ENCODE peak calls at places on chromosomes 2 and 18, in six cellular contexts. One of them, this sample, is unnamed.

GRCh38 chr2:110101280-110101844 is 14.3 kb downstream of the MALL start:
- DNase-seq in neural progenitor cell: no peak
- DNase-seq in PC-9: peak; percentile 98
- DNase-seq in fibroblast of lung: peak; percentile 100
- DNase-seq in DND-41: peak; percentile 27
- DNase-seq in K562: no peak
- DNase-seq in this sample: peak; percentile 100

GRCh38 chr18:31399336-31400032 is 22.9 kb downstream of the DSG4 start:
- DNase-seq in neural progenitor cell: no peak
- DNase-seq in PC-9: no peak
- DNase-seq in fibroblast of lung: no peak
- DNase-seq in DND-41: no peak
- DNase-seq in K562: no peak
- DNase-seq in this sample: peak; percentile 77

GRCh38 chr2:16948073-16948472 is 282.4 kb upstream of the CYRIA start:
- DNase-seq in neural progenitor cell: peak; percentile 79
- DNase-seq in PC-9: no peak
- DNase-seq in fibroblast of lung: no peak
- DNase-seq in DND-41: no peak
- DNase-seq in K562: no peak
- DNase-seq in this sample: no peak

GRCh38 chr2:98036349-98037000 is 40.7 kb upstream of the TMEM131 start:
- DNase-seq in neural progenitor cell: no peak
- DNase-seq in PC-9: no peak
- DNase-seq in fibroblast of lung: no peak
- DNase-seq in DND-41: no peak
- DNase-seq in K562: no peak
- DNase-seq in this sample: no peak

GRCh38 chr2:215756351-215756731 is 257.0 kb downstream of the MREG start:
- DNase-seq in neural progenitor cell: no peak
- DNase-seq in PC-9: no peak
- DNase-seq in fibroblast of lung: no peak
- DNase-seq in DND-41: no peak
- DNase-seq in K562: no peak
- DNase-seq in this sample: no peak

GRCh38 chr18:9454061-9454703 is 21.1 kb upstream of the RALBP1 start:
- DNase-seq in neural progenitor cell: no peak
- DNase-seq in PC-9: no peak
- DNase-seq in fibroblast of lung: no peak
- DNase-seq in DND-41: no peak
- DNase-seq in K562: no peak
- DNase-seq in this sample: peak; percentile 86

GRCh38 chr2:232951181-232951580 is 61.9 kb downstream of the NGEF start:
- DNase-seq in neural progenitor cell: no peak
- DNase-seq in PC-9: no peak
- DNase-seq in fibroblast of lung: no peak
- DNase-seq in DND-41: no peak
- DNase-seq in K562: no peak
- DNase-seq in this sample: no peak

GRCh38 chr18:51301376-51301775 is 103.9 kb upstream of the MEX3C start:
- DNase-seq in neural progenitor cell: no peak
- DNase-seq in PC-9: no peak
- DNase-seq in fibroblast of lung: no peak
- DNase-seq in DND-41: no peak
- DNase-seq in K562: no peak
- DNase-seq in this sample: no peak

GRCh38 chr2:120630031-120630701 is 105.5 kb upstream of the GLI2 start:
- DNase-seq in neural progenitor cell: no peak
- DNase-seq in PC-9: no peak
- DNase-seq in fibroblast of lung: no peak
- DNase-seq in DND-41: no peak
- DNase-seq in K562: no peak
- DNase-seq in this sample: no peak

GRCh38 chr2:178796079-178796677 is 11.0 kb downstream of the TTN start:
- DNase-seq in neural progenitor cell: no peak
- DNase-seq in PC-9: no peak
- DNase-seq in fibroblast of lung: peak; percentile 81
- DNase-seq in DND-41: no peak
- DNase-seq in K562: no peak
- DNase-seq in this sample: peak; percentile 35

GRCh38 chr2:113136828-113137775 is 9.7 kb downstream of the IL1RN start:
- DNase-seq in neural progenitor cell: peak; percentile 63
- DNase-seq in PC-9: no peak
- DNase-seq in fibroblast of lung: peak; percentile 65
- DNase-seq in DND-41: peak; percentile 33
- DNase-seq in K562: peak; percentile 60
- DNase-seq in this sample: no peak

GRCh38 chr2:53827398-53828175 is 32.2 kb downstream of the GPR75 start:
- DNase-seq in neural progenitor cell: peak; percentile 47
- DNase-seq in PC-9: no peak
- DNase-seq in fibroblast of lung: no peak
- DNase-seq in DND-41: no peak
- DNase-seq in K562: no peak
- DNase-seq in this sample: peak; percentile 53

GRCh38 chr2:238495422-238495821 is 68.7 kb downstream of the ASB1 start:
- DNase-seq in neural progenitor cell: no peak
- DNase-seq in PC-9: no peak
- DNase-seq in fibroblast of lung: no peak
- DNase-seq in DND-41: no peak
- DNase-seq in K562: no peak
- DNase-seq in this sample: no peak

GRCh38 chr2:7967707-7968106 is 714.1 kb upstream of the ID2 start:
- DNase-seq in neural progenitor cell: no peak
- DNase-seq in PC-9: no peak
- DNase-seq in fibroblast of lung: no peak
- DNase-seq in DND-41: no peak
- DNase-seq in K562: no peak
- DNase-seq in this sample: no peak

GRCh38 chr2:67318966-67319590 is 78.1 kb upstream of the ETAA1 start:
- DNase-seq in neural progenitor cell: no peak
- DNase-seq in PC-9: no peak
- DNase-seq in fibroblast of lung: no peak
- DNase-seq in DND-41: no peak
- DNase-seq in K562: no peak
- DNase-seq in this sample: peak; percentile 59

GRCh38 chr2:96075199-96075771 is 40.6 kb upstream of the GPAT2 start:
- DNase-seq in neural progenitor cell: no peak
- DNase-seq in PC-9: no peak
- DNase-seq in fibroblast of lung: peak; percentile 26
- DNase-seq in DND-41: no peak
- DNase-seq in K562: no peak
- DNase-seq in this sample: no peak

GRCh38 chr2:241321911-241322310 is 6.2 kb downstream of the SEPTIN2 start:
- DNase-seq in neural progenitor cell: no peak
- DNase-seq in PC-9: no peak
- DNase-seq in fibroblast of lung: no peak
- DNase-seq in DND-41: no peak
- DNase-seq in K562: no peak
- DNase-seq in this sample: no peak

GRCh38 chr2:241325257-241325656 is 9.5 kb downstream of the SEPTIN2 start:
- DNase-seq in neural progenitor cell: no peak
- DNase-seq in PC-9: no peak
- DNase-seq in fibroblast of lung: no peak
- DNase-seq in DND-41: no peak
- DNase-seq in K562: no peak
- DNase-seq in this sample: no peak

GRCh38 chr2:241324775-241325174 is 9.1 kb downstream of the SEPTIN2 start:
- DNase-seq in neural progenitor cell: no peak
- DNase-seq in PC-9: no peak
- DNase-seq in fibroblast of lung: no peak
- DNase-seq in DND-41: no peak
- DNase-seq in K562: no peak
- DNase-seq in this sample: no peak

GRCh38 chr2:241321033-241321432 is 5.3 kb downstream of the SEPTIN2 start:
- DNase-seq in neural progenitor cell: no peak
- DNase-seq in PC-9: no peak
- DNase-seq in fibroblast of lung: no peak
- DNase-seq in DND-41: no peak
- DNase-seq in K562: no peak
- DNase-seq in this sample: no peak

GRCh38 chr2:241323777-241324176 is 8.1 kb downstream of the SEPTIN2 start:
- DNase-seq in neural progenitor cell: no peak
- DNase-seq in PC-9: no peak
- DNase-seq in fibroblast of lung: no peak
- DNase-seq in DND-41: no peak
- DNase-seq in K562: no peak
- DNase-seq in this sample: no peak
- H3K27ac ChIP-seq in neural progenitor cell: no peak overlapping the region
- H3K27ac ChIP-seq in PC-9: no peak overlapping the region
- H3K27ac ChIP-seq in fibroblast of lung: no peak overlapping the region
- H3K27ac ChIP-seq in DND-41: no peak overlapping the region
- H3K27ac ChIP-seq in K562: no peak overlapping the region
- H3K27ac ChIP-seq in this sample: no peak overlapping the region

GRCh38 chr2:19358242-19359020 is at the start of gene OSR1:
- DNase-seq in neural progenitor cell: peak; percentile 93
- DNase-seq in PC-9: peak; percentile 58
- DNase-seq in fibroblast of lung: peak; percentile 91
- DNase-seq in DND-41: no peak
- DNase-seq in K562: no peak
- DNase-seq in this sample: peak; percentile 37
- TF ChIP-seq EZH2 in neural progenitor cell: no peak
- TF ChIP-seq EZH2 in PC-9: no peak
- TF ChIP-seq EZH2 in fibroblast of lung: no peak
- TF ChIP-seq EZH2 in DND-41: no peak
- TF ChIP-seq EZH2 in K562: no peak
- TF ChIP-seq EZH2 in this sample: peak; percentile 22

DNA sequence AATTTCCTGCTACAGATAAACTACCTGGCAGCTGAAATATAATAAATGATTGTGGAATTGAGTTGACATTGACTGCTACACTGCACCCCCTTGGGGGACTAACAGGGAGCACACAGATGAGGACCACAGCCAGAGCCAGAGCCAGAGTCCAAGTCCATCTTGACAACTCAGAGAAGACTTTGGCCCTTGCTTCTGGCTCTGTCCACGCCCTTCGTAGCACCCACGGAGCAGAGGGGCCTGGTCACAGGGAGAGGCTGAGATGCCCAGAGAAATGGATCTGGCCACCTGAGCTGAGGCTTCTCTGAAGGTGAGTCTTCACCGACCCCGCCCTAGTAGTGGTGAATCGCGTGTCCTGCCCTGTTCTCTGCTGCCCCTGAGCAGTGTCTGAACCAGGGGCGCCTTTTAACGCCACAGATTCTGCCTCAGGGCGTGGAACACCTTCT is 35.8 kb upstream of the MAT2A start:
- DNase-seq in neural progenitor cell: no peak
- DNase-seq in PC-9: peak; percentile 33
- DNase-seq in fibroblast of lung: no peak
- DNase-seq in DND-41: no peak
- DNase-seq in K562: no peak
- DNase-seq in this sample: no peak
- H3K27ac ChIP-seq in neural progenitor cell: no peak overlapping the region
- H3K27ac ChIP-seq in PC-9: peak overlapping the region; percentile 63
- H3K27ac ChIP-seq in fibroblast of lung: peak overlapping the region; percentile 70
- H3K27ac ChIP-seq in DND-41: no peak overlapping the region
- H3K27ac ChIP-seq in K562: peak overlapping the region; percentile 33
- H3K27ac ChIP-seq in this sample: no peak overlapping the region

GRCh38 chr18:62596145-62597005 is 73.5 kb downstream of the ZCCHC2 start:
- DNase-seq in neural progenitor cell: peak; percentile 55
- DNase-seq in PC-9: no peak
- DNase-seq in fibroblast of lung: no peak
- DNase-seq in DND-41: no peak
- DNase-seq in K562: no peak
- DNase-seq in this sample: peak; percentile 10
- TF ChIP-seq EZH2 in neural progenitor cell: peak; percentile 93
- TF ChIP-seq EZH2 in PC-9: no peak
- TF ChIP-seq EZH2 in fibroblast of lung: peak; percentile 67
- TF ChIP-seq EZH2 in DND-41: no peak
- TF ChIP-seq EZH2 in K562: no peak
- TF ChIP-seq EZH2 in this sample: peak; percentile 83

DNA sequence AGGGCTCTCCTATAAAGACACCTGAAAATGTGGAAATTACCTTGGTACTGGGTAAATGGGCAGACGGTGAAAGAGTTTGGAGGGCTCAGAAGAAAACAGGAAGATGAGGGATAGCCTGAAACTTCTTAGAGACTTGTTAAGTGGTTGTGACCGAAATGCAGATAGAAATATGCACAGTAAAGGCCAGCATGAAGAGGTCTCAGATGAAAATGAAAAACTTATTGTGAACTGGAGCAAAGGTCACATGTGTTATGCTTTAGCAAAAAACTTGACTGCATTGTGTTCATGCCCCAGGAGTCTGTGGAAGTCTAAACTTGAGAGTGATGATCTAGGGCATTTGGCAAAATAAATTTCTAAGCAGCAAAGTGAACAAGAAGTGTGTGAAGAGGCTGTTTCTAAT is 137.1 kb downstream of the CBLN2 start:
- DNase-seq in neural progenitor cell: no peak
- DNase-seq in PC-9: no peak
- DNase-seq in fibroblast of lung: no peak
- DNase-seq in DND-41: no peak
- DNase-seq in K562: no peak
- DNase-seq in this sample: no peak
- H3K27ac ChIP-seq in neural progenitor cell: no peak overlapping the region
- H3K27ac ChIP-seq in PC-9: no peak overlapping the region
- H3K27ac ChIP-seq in fibroblast of lung: no peak overlapping the region
- H3K27ac ChIP-seq in DND-41: no peak overlapping the region
- H3K27ac ChIP-seq in K562: no peak overlapping the region
- H3K27ac ChIP-seq in this sample: no peak overlapping the region

GRCh38 chr2:118847447-118848172 is at the start of gene EN1:
- DNase-seq in neural progenitor cell: peak; percentile 82
- DNase-seq in PC-9: no peak
- DNase-seq in fibroblast of lung: peak; percentile 31
- DNase-seq in DND-41: no peak
- DNase-seq in K562: peak; percentile 90
- DNase-seq in this sample: peak; percentile 82
- TF ChIP-seq EZH2 in neural progenitor cell: peak; percentile 82
- TF ChIP-seq EZH2 in PC-9: no peak
- TF ChIP-seq EZH2 in fibroblast of lung: no peak
- TF ChIP-seq EZH2 in DND-41: no peak
- TF ChIP-seq EZH2 in K562: no peak
- TF ChIP-seq EZH2 in this sample: no peak

DNA sequence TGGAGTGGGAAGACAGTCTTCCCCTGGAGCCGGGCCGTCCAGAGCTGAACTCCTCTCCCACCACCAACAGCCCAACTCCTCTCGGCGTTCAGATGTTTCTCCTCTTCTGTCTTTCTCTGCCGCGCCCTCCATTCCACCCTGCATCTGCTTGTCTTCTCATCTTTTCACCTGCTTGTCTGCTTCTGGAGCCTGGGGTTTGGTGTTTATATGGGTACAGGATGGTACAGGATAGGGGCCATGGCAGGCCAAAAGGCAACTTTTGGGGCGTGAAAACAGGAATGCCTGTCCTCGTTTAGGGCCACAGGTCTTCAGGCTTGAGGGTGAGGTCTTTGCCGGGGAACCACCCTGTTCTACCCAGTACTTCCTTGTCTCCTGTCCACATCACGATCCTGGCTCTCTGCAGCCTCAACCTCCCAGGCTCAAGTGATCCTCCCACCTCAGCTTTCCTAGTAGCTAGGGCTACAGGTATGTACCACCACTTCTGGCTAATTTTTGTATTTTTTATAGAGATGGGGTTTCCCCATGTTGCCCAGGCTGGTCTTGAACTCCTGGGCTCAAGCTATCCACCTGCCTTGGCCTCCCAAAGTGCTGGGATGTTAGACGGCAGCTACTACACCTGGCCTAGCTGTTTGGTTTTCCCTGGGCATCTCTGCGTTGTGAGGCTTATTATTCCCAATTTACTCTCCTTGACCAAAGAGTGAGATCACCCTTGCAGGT is 60.8 kb upstream of the REL start:
- DNase-seq in neural progenitor cell: no peak
- DNase-seq in PC-9: no peak
- DNase-seq in fibroblast of lung: no peak
- DNase-seq in DND-41: no peak
- DNase-seq in K562: no peak
- DNase-seq in this sample: no peak
- H3K27ac ChIP-seq in neural progenitor cell: no peak overlapping the region
- H3K27ac ChIP-seq in PC-9: no peak overlapping the region
- H3K27ac ChIP-seq in fibroblast of lung: no peak overlapping the region
- H3K27ac ChIP-seq in DND-41: no peak overlapping the region
- H3K27ac ChIP-seq in K562: no peak overlapping the region
- H3K27ac ChIP-seq in this sample: no peak overlapping the region

This sample was measured in astrocyte.